ENCODE peak calls at places on chromosomes 11 and 22, in seven cellular contexts. R is hepatocyte; V is activated CD4-positive, alpha-beta T cell treated with anti-CD3 and anti-CD28 coated beads, Interleukin-2, amount 50 U/mL, for 1 hour; P is NCI-H1105 treated with DMSO at 0.1 percent for 48 hours; D is NCI-H1930; Y is RCC 7860; N is GM12865. U is an unnamed sample.

GRCh38 chr11:86491048-86491447 is 116.4 kb downstream of the CCDC81 start:
- DNase-seq in P (no peak), V (no peak), Y (no peak), D (no peak), R (no peak), N (no peak), U (no peak)

GRCh38 chr11:129391864-129392263 is 16.2 kb downstream of the BARX2 start:
- DNase-seq in N (no peak), V (no peak), Y (no peak), R (no peak), P (no peak), D (no peak), U (no peak)

GRCh38 chr11:67389477-67389876 is 2.3 kb upstream of the RAD9A start:
- DNase-seq in N (peak), Y (peak), R (peak), D (no peak), V (peak), P (peak), U (no peak)

GRCh38 chr22:30327864-30328345 is 1.2 kb upstream of the TBC1D10A start:
- DNase-seq in R (peak), Y (no peak), P (no peak), D (no peak), V (no peak), N (no peak), U (no peak)

GRCh38 chr11:63670738-63671321 is 346 bp downstream of the ATL3 start:
- DNase-seq in P (peak), R (peak), V (peak), D (peak), Y (peak), N (peak), U (no peak)

GRCh38 chr11:57641011-57641410 is 8.7 kb downstream of the YPEL4 start:
- DNase-seq in D (no peak), Y (no peak), P (no peak), V (no peak), N (no peak), R (peak), U (no peak)

GRCh38 chr11:46277623-46278386 is at the start of gene CREB3L1:
- DNase-seq in D (peak), N (no peak), R (peak), Y (no peak), P (no peak), V (no peak), U (peak)

GRCh38 chr11:77387701-77388100 is 86.2 kb downstream of the PAK1 start:
- DNase-seq in P (no peak), V (no peak), Y (no peak), D (no peak), R (no peak), N (no peak), U (no peak)

GRCh38 chr11:6824461-6824860 is 21.0 kb upstream of the OR10A5 start:
- DNase-seq in Y (no peak), R (no peak), N (no peak), V (no peak), D (no peak), P (no peak), U (no peak)

GRCh38 chr11:78138694-78139421 is 568 bp downstream of the ALG8 start:
- DNase-seq in N (peak), V (peak), P (peak), R (peak), Y (peak), D (no peak), U (no peak)

GRCh38 chr11:93487032-93487483 is 56.1 kb downstream of the SMCO4 start:
- DNase-seq in V (no peak), D (no peak), P (peak), N (no peak), R (peak), Y (no peak), U (no peak)

GRCh38 chr11:72534859-72535547 is 100.7 kb upstream of the CLPB start:
- DNase-seq in N (no peak), R (peak), V (no peak), Y (no peak), P (no peak), D (no peak), U (no peak)

GRCh38 chr11:22449441-22449840 is 111.3 kb downstream of the SLC17A6 start:
- DNase-seq in Y (no peak), R (no peak), D (no peak), N (no peak), V (no peak), P (no peak), U (no peak)

GRCh38 chr11:47946682-47947575 is 33.4 kb upstream of the PTPRJ start:
- DNase-seq in R (peak), N (peak), P (no peak), V (no peak), D (no peak), Y (peak), U (no peak)

U was measured in D721Med.